ENCODE peak calls at places on chromosomes 13 and 19, in six cellular contexts. One of them, this sample, is unnamed.

GRCh38 chr13:71866173-71867091 is 572 bp downstream of the DACH1 start:
- DNase-seq in thoracic aorta: no peak
- DNase-seq in right cardiac atrium: peak
- DNase-seq in ascending aorta: peak
- DNase-seq in small intestine: peak
- DNase-seq in IMR-90: no peak
- DNase-seq in this sample: no peak

GRCh38 chr13:98451676-98452105 is 125.2 kb downstream of the STK24 start:
- DNase-seq in thoracic aorta: peak
- DNase-seq in right cardiac atrium: peak
- DNase-seq in ascending aorta: peak
- DNase-seq in small intestine: no peak
- DNase-seq in IMR-90: peak
- DNase-seq in this sample: no peak

GRCh38 chr13:30346159-30346788 is 38.9 kb upstream of the KATNAL1 start:
- DNase-seq in thoracic aorta: no peak
- DNase-seq in right cardiac atrium: peak
- DNase-seq in ascending aorta: no peak
- DNase-seq in small intestine: peak
- DNase-seq in IMR-90: no peak
- DNase-seq in this sample: no peak

GRCh38 chr13:112455476-112456059 is 79.4 kb downstream of the SPACA7 start:
- DNase-seq in thoracic aorta: no peak
- DNase-seq in right cardiac atrium: no peak
- DNase-seq in ascending aorta: no peak
- DNase-seq in small intestine: no peak
- DNase-seq in IMR-90: no peak
- DNase-seq in this sample: no peak

GRCh38 chr19:33678796-33679195 is 57.0 kb downstream of the CHST8 start:
- DNase-seq in thoracic aorta: no peak
- DNase-seq in right cardiac atrium: peak
- DNase-seq in ascending aorta: peak
- DNase-seq in small intestine: no peak
- DNase-seq in IMR-90: no peak
- DNase-seq in this sample: no peak

GRCh38 chr13:109945206-109945960 is 159.0 kb upstream of the IRS2 start:
- DNase-seq in thoracic aorta: no peak
- DNase-seq in right cardiac atrium: no peak
- DNase-seq in ascending aorta: no peak
- DNase-seq in small intestine: no peak
- DNase-seq in IMR-90: peak
- DNase-seq in this sample: no peak

GRCh38 chr13:29594710-29595379 is 643 bp downstream of the SLC7A1 start:
- DNase-seq in thoracic aorta: peak
- DNase-seq in right cardiac atrium: peak
- DNase-seq in ascending aorta: peak
- DNase-seq in small intestine: peak
- DNase-seq in IMR-90: peak
- DNase-seq in this sample: peak

GRCh38 chr19:2381151-2381822 is 21.2 kb downstream of the TMPRSS9 start:
- DNase-seq in thoracic aorta: no peak
- DNase-seq in right cardiac atrium: no peak
- DNase-seq in ascending aorta: no peak
- DNase-seq in small intestine: no peak
- DNase-seq in IMR-90: peak
- DNase-seq in this sample: no peak

GRCh38 chr19:30312582-30313352 is 59.4 kb upstream of the ZNF536 start:
- DNase-seq in thoracic aorta: no peak
- DNase-seq in right cardiac atrium: no peak
- DNase-seq in ascending aorta: no peak
- DNase-seq in small intestine: no peak
- DNase-seq in IMR-90: no peak
- DNase-seq in this sample: no peak

GRCh38 chr19:14505488-14506239 is 9.7 kb upstream of the GIPC1 start:
- DNase-seq in thoracic aorta: no peak
- DNase-seq in right cardiac atrium: peak
- DNase-seq in ascending aorta: no peak
- DNase-seq in small intestine: peak
- DNase-seq in IMR-90: peak
- DNase-seq in this sample: peak

GRCh38 chr19:6720369-6721112 is at the start of gene C3:
- DNase-seq in thoracic aorta: no peak
- DNase-seq in right cardiac atrium: peak
- DNase-seq in ascending aorta: peak
- DNase-seq in small intestine: no peak
- DNase-seq in IMR-90: peak
- DNase-seq in this sample: no peak

GRCh38 chr19:49502866-49503581 is 6.8 kb downstream of the RPS11 start:
- DNase-seq in thoracic aorta: no peak
- DNase-seq in right cardiac atrium: peak
- DNase-seq in ascending aorta: no peak
- DNase-seq in small intestine: peak
- DNase-seq in IMR-90: peak
- DNase-seq in this sample: peak

GRCh38 chr19:5045956-5046338 is 77.0 kb downstream of the KDM4B start:
- DNase-seq in thoracic aorta: no peak
- DNase-seq in right cardiac atrium: no peak
- DNase-seq in ascending aorta: no peak
- DNase-seq in small intestine: no peak
- DNase-seq in IMR-90: no peak
- DNase-seq in this sample: no peak

GRCh38 chr13:110298566-110299321 is 8.2 kb downstream of the COL4A1 start:
- DNase-seq in thoracic aorta: no peak
- DNase-seq in right cardiac atrium: peak
- DNase-seq in ascending aorta: peak
- DNase-seq in small intestine: no peak
- DNase-seq in IMR-90: no peak
- DNase-seq in this sample: no peak

GRCh38 chr19:11088508-11089253 is 582 bp upstream of the LDLR start:
- DNase-seq in thoracic aorta: no peak
- DNase-seq in right cardiac atrium: peak
- DNase-seq in ascending aorta: peak
- DNase-seq in small intestine: peak
- DNase-seq in IMR-90: no peak
- DNase-seq in this sample: no peak

GRCh38 chr13:93080587-93080986 is 146.0 kb upstream of the GPC6 start:
- DNase-seq in thoracic aorta: no peak
- DNase-seq in right cardiac atrium: no peak
- DNase-seq in ascending aorta: no peak
- DNase-seq in small intestine: no peak
- DNase-seq in IMR-90: peak
- DNase-seq in this sample: peak

GRCh38 chr13:51534075-51534817 is 50.0 kb upstream of the WDFY2 start:
- DNase-seq in thoracic aorta: no peak
- DNase-seq in right cardiac atrium: peak
- DNase-seq in ascending aorta: peak
- DNase-seq in small intestine: peak
- DNase-seq in IMR-90: no peak
- DNase-seq in this sample: peak

GRCh38 chr19:34448191-34448590 is 20.0 kb downstream of the UBA2 start:
- DNase-seq in thoracic aorta: no peak
- DNase-seq in right cardiac atrium: no peak
- DNase-seq in ascending aorta: no peak
- DNase-seq in small intestine: no peak
- DNase-seq in IMR-90: no peak
- DNase-seq in this sample: no peak

GRCh38 chr13:39167018-39167417 is 128.8 kb downstream of the NHLRC3 start:
- DNase-seq in thoracic aorta: no peak
- DNase-seq in right cardiac atrium: no peak
- DNase-seq in ascending aorta: no peak
- DNase-seq in small intestine: no peak
- DNase-seq in IMR-90: no peak
- DNase-seq in this sample: no peak